ENCODE peak calls at places on chromosomes 5 and 9, in ten cellular contexts. F is nephron progenitor cell; M is HEK293T; H is kidney tubule cell; G is pulmonary artery endothelial cell; P is body of pancreas; B is esophagus muscularis mucosa; E is stimulated activated naive CD8-positive, alpha-beta T cell treated with anti-CD3 and anti-CD28 coated beads, Interleukin-15, Interleukin-2, amounts not matched to agents 100 U/mL and 50 U/mL, for 24 hours; J is NCI-H2081; C is GM12892. S is an unnamed sample.

GRCh38 chr5:179345429-179346321 is at the start of gene ADAMTS2:
- DNase-seq in P (peak), F (peak), G (no peak), B (no peak), J (no peak), E (peak), H (peak), M (peak), C (no peak), S (peak)

GRCh38 chr5:1299961-1300360 is 5.1 kb upstream of the TERT start:
- DNase-seq in E (no peak), H (no peak), G (no peak), C (no peak), F (peak), M (no peak), B (no peak), P (no peak), J (no peak), S (no peak)

GRCh38 chr9:69089491-69089890 is 53.9 kb downstream of the FXN start:
- DNase-seq in C (no peak), M (no peak), J (no peak), H (peak), P (no peak), F (peak), G (no peak), B (no peak), E (no peak), S (no peak)

GRCh38 chr9:107667269-107667681 is 177.7 kb upstream of the KLF4 start:
- DNase-seq in C (no peak), H (no peak), G (no peak), P (no peak), B (no peak), E (no peak), J (no peak), M (no peak), F (no peak), S (no peak)

GRCh38 chr5:143435207-143435657 is 31.7 kb upstream of the NR3C1 start:
- DNase-seq in P (no peak), H (peak), G (no peak), E (peak), F (no peak), M (no peak), C (peak), J (no peak), B (no peak), S (no peak)

GRCh38 chr5:76524872-76525271 is 98.3 kb downstream of the F2RL2 start:
- DNase-seq in C (no peak), P (no peak), H (no peak), M (no peak), G (no peak), B (no peak), J (no peak), E (no peak), F (peak), S (peak)

GRCh38 chr5:66666778-66667177 is 70.6 kb downstream of the MAST4 start:
- DNase-seq in C (no peak), E (no peak), P (peak), M (peak), B (no peak), H (peak), F (no peak), G (no peak), J (peak), S (no peak)

GRCh38 chr5:148374693-148375360 is 8.9 kb upstream of the FBXO38 start:
- DNase-seq in M (peak), J (no peak), E (no peak), C (no peak), P (peak), G (no peak), B (no peak), F (peak), H (peak), S (peak)

GRCh38 chr9:70044450-70045307 is 1.0 kb downstream of the MAMDC2 start:
- DNase-seq in C (no peak), G (no peak), H (peak), B (peak), F (peak), E (no peak), M (no peak), J (no peak), P (peak), S (no peak)

GRCh38 chr9:87685871-87686519 is 39.9 kb upstream of the CTSL start:
- DNase-seq in J (no peak), C (no peak), F (peak), P (no peak), M (no peak), H (no peak), G (no peak), E (no peak), B (peak), S (no peak)

GRCh38 chr9:137198051-137198747 is 2.3 kb downstream of the TPRN start:
- DNase-seq in F (no peak), P (peak), C (no peak), J (no peak), M (no peak), B (no peak), E (no peak), H (peak), G (no peak), S (no peak)

GRCh38 chr5:132832612-132833011 is 2.2 kb upstream of the SHROOM1 start:
- DNase-seq in H (no peak), F (no peak), J (no peak), C (no peak), M (no peak), B (no peak), G (no peak), E (no peak), P (no peak), S (no peak)

GRCh38 chr5:163712011-163712410 is 206.6 kb downstream of the MAT2B start:
- DNase-seq in J (no peak), M (no peak), G (no peak), P (no peak), E (no peak), B (no peak), C (no peak), F (no peak), H (no peak), S (no peak)

GRCh38 chr5:152104211-152104610 is 179.6 kb upstream of the GLRA1 start:
- DNase-seq in F (no peak), H (no peak), E (no peak), C (no peak), B (no peak), M (no peak), G (no peak), P (no peak), J (no peak), S (no peak)

GRCh38 chr9:35996358-35996970 is 38.5 kb upstream of the OR2S2 start:
- DNase-seq in F (no peak), J (no peak), P (no peak), E (no peak), C (no peak), B (peak), G (no peak), H (peak), M (no peak), S (no peak)

GRCh38 chr9:21854594-21854993 is 52.2 kb downstream of the MTAP start:
- DNase-seq in G (no peak), B (no peak), H (peak), C (no peak), M (no peak), F (no peak), J (no peak), E (no peak), P (peak), S (no peak)

GRCh38 chr5:44770936-44771717 is 37.6 kb upstream of the MRPS30 start:
- DNase-seq in M (no peak), F (no peak), E (no peak), G (no peak), C (no peak), P (no peak), H (no peak), B (no peak), J (no peak), S (no peak)

GRCh38 chr9:121559183-121559582 is 59.5 kb upstream of the GGTA1 start:
- DNase-seq in G (no peak), F (no peak), M (no peak), H (peak), C (no peak), E (no peak), J (no peak), B (no peak), P (no peak), S (no peak)

GRCh38 chr9:15606667-15607472 is 54.0 kb downstream of the CCDC171 start:
- DNase-seq in M (peak), E (no peak), B (no peak), J (peak), H (peak), F (no peak), G (no peak), C (no peak), P (no peak), S (no peak)

GRCh38 chr9:116181853-116182610 is 28.4 kb downstream of the PAPPA start:
- DNase-seq in H (no peak), C (no peak), E (no peak), M (no peak), P (no peak), B (no peak), G (no peak), F (no peak), J (no peak), S (no peak)

GRCh38 chr5:67319935-67320725 is 123.5 kb upstream of the CD180 start:
- DNase-seq in E (no peak), J (no peak), F (no peak), P (no peak), M (no peak), C (no peak), G (no peak), H (peak), B (no peak), S (no peak)

GRCh38 chr9:95852059-95853032 is 23.1 kb upstream of the ERCC6L2 start:
- DNase-seq in B (no peak), J (no peak), E (no peak), M (no peak), G (peak), P (no peak), H (peak), C (peak), F (no peak), S (no peak)

GRCh38 chr5:159971038-159971437 is 37.9 kb upstream of the TTC1 start:
- DNase-seq in C (no peak), M (no peak), G (no peak), J (no peak), B (no peak), H (peak), F (no peak), E (no peak), P (no peak), S (no peak)

GRCh38 chr5:178551059-178551458 is 39.1 kb downstream of the COL23A1 start:
- DNase-seq in G (no peak), B (no peak), P (no peak), E (no peak), M (no peak), C (no peak), F (no peak), H (peak), J (no peak), S (no peak)

GRCh38 chr9:123925161-123925560 is 4.8 kb downstream of the DENND1A start:
- DNase-seq in B (no peak), M (no peak), P (no peak), C (no peak), H (no peak), G (no peak), F (no peak), J (no peak), E (no peak), S (no peak)

GRCh38 chr5:177083351-177083750 is 3.4 kb upstream of the FGFR4 start:
- DNase-seq in P (no peak), H (no peak), M (no peak), J (no peak), E (no peak), C (no peak), G (no peak), F (no peak), B (no peak), S (no peak)

GRCh38 chr5:154945695-154946301 is 4.9 kb downstream of the MRPL22 start:
- DNase-seq in P (no peak), B (no peak), J (no peak), M (no peak), E (no peak), F (no peak), C (no peak), H (peak), G (no peak), S (no peak)

GRCh38 chr5:156753846-156754245 is 96.2 kb upstream of the PPP1R2B start:
- DNase-seq in H (no peak), F (no peak), B (no peak), E (peak), M (no peak), G (no peak), C (no peak), J (no peak), P (no peak), S (no peak)

GRCh38 chr5:83474986-83475385 is 3.4 kb downstream of the VCAN start:
- DNase-seq in P (no peak), H (peak), C (no peak), B (no peak), J (no peak), G (no peak), M (no peak), F (no peak), E (no peak), S (peak)

GRCh38 chr5:130032807-130033206 is 128.5 kb downstream of the CHSY3 start:
- DNase-seq in C (no peak), E (no peak), H (no peak), M (no peak), B (no peak), G (no peak), P (peak), F (no peak), J (no peak), S (no peak)

GRCh38 chr5:62779010-62779422 is 200.4 kb downstream of the LRRC70 start:
- DNase-seq in H (peak), P (no peak), E (no peak), C (no peak), J (peak), B (no peak), F (peak), G (peak), M (peak), S (no peak)

GRCh38 chr9:126790561-126790960 is 14.3 kb upstream of the ZBTB43 start:
- DNase-seq in B (no peak), F (no peak), C (no peak), G (no peak), H (no peak), P (no peak), M (no peak), E (no peak), J (no peak), S (no peak)

S was measured in glutamatergic neuron.